ENCODE peak calls at places on chromosomes 13 and 19, in six cellular contexts. K, W, N, Z, B and P are unnamed samples.

GRCh38 chr19:5006821-5007220 is 37.9 kb downstream of the KDM4B start:
- DNase-seq in K (no peak), W (no peak), N (no peak), Z (no peak), B (no peak), P (no peak)

GRCh38 chr13:20525144-20525600 is 485 bp downstream of the CRYL1 start:
- DNase-seq in K (peak; percentile 22), W (peak; percentile 7), N (no peak), Z (no peak), B (peak; percentile 45), P (no peak)

GRCh38 chr19:33728141-33728540 is 68.5 kb upstream of the KCTD15 start:
- DNase-seq in K (no peak), W (no peak), N (no peak), Z (no peak), B (no peak), P (no peak)

GRCh38 chr19:459724-460511 is 915 bp downstream of the SHC2 start:
- DNase-seq in K (peak; percentile 37), W (peak; percentile 20), N (no peak), Z (no peak), B (peak; percentile 73), P (no peak)

GRCh38 chr13:31807090-31807541 is 67.8 kb downstream of the RXFP2 start:
- DNase-seq in K (no peak), W (peak; percentile 42), N (no peak), Z (no peak), B (no peak), P (peak; percentile 22)

GRCh38 chr13:107743100-107743499 is 472.2 kb downstream of the LIG4 start:
- DNase-seq in K (no peak), W (no peak), N (no peak), Z (no peak), B (no peak), P (no peak)

GRCh38 chr19:2394054-2394668 is 33.2 kb downstream of the TIMM13 start:
- DNase-seq in K (peak; percentile 19), W (no peak), N (no peak), Z (no peak), B (no peak), P (no peak)

GRCh38 chr19:30151081-30151480 is 209.0 kb downstream of the URI1 start:
- DNase-seq in K (no peak), W (no peak), N (no peak), Z (no peak), B (no peak), P (no peak)

GRCh38 chr13:83996415-83996814 is 114.1 kb upstream of the SLITRK1 start:
- DNase-seq in K (no peak), W (no peak), N (no peak), Z (no peak), B (no peak), P (no peak)

GRCh38 chr13:57438072-57438471 is 193.5 kb upstream of the PCDH17 start:
- DNase-seq in K (no peak), W (no peak), N (no peak), Z (no peak), B (no peak), P (no peak)

GRCh38 chr13:77429320-77430142 is 102.6 kb upstream of the MYCBP2 start:
- DNase-seq in K (peak; percentile 41), W (no peak), N (no peak), Z (no peak), B (no peak), P (no peak)

GRCh38 chr19:57560049-57560491 is 407 bp upstream of the ZNF550 start:
- DNase-seq in K (peak; percentile 93), W (peak; percentile 63), N (no peak), Z (no peak), B (peak; percentile 34), P (peak; percentile 29)

GRCh38 chr19:29106353-29106885 is 106.5 kb downstream of the UQCRFS1 start:
- DNase-seq in K (no peak), W (no peak), N (no peak), Z (no peak), B (no peak), P (no peak)

GRCh38 chr19:45952691-45953505 is 20.8 kb downstream of the NOVA2 start:
- DNase-seq in K (peak; percentile 58), W (peak; percentile 70), N (no peak), Z (no peak), B (no peak), P (peak; percentile 22)

GRCh38 chr19:3684817-3685410 is 15.4 kb downstream of the PIP5K1C start:
- DNase-seq in K (no peak), W (no peak), N (no peak), Z (no peak), B (no peak), P (no peak)

GRCh38 chr13:35349673-35350278 is 126.7 kb downstream of the MAB21L1 start:
- DNase-seq in K (no peak), W (peak; percentile 15), N (no peak), Z (no peak), B (no peak), P (peak; percentile 58)

GRCh38 chr19:3618144-3618810 is 8.3 kb downstream of the CACTIN start:
- DNase-seq in K (peak; percentile 58), W (peak; percentile 60), N (peak; percentile 31), Z (no peak), B (peak; percentile 58), P (no peak)

GRCh38 chr13:109700176-109700575 is 86.2 kb downstream of the IRS2 start:
- DNase-seq in K (peak; percentile 28), W (peak; percentile 94), N (no peak), Z (peak; percentile 43), B (no peak), P (peak; percentile 76)

GRCh38 chr19:3479177-3479818 is 1.0 kb downstream of the SMIM24 start:
- DNase-seq in K (peak; percentile 45), W (no peak), N (no peak), Z (no peak), B (no peak), P (no peak)

GRCh38 chr13:79680485-79680884 is 199.5 kb downstream of the NDFIP2 start:
- DNase-seq in K (no peak), W (no peak), N (no peak), Z (no peak), B (no peak), P (no peak)

GRCh38 chr19:17031741-17032140 is 5.1 kb upstream of the CPAMD8 start:
- DNase-seq in K (no peak), W (no peak), N (no peak), Z (no peak), B (no peak), P (no peak)

GRCh38 chr13:67077132-67077531 is 153.0 kb downstream of the PCDH9 start:
- DNase-seq in K (no peak), W (no peak), N (no peak), Z (no peak), B (no peak), P (no peak)

GRCh38 chr19:53552001-53552721 is 14.2 kb downstream of the ZNF331 start:
- DNase-seq in K (no peak), W (no peak), N (no peak), Z (no peak), B (no peak), P (no peak)

GRCh38 chr13:112885782-112886268 is 83.2 kb upstream of the MCF2L start:
- DNase-seq in K (peak; percentile 90), W (peak; percentile 91), N (no peak), Z (peak; percentile 38), B (no peak), P (peak; percentile 84)

GRCh38 chr19:44626067-44626624 is 12.8 kb downstream of the IGSF23 start:
- DNase-seq in K (peak; percentile 99), W (peak; percentile 90), N (no peak), Z (peak; percentile 88), B (no peak), P (peak; percentile 99)

GRCh38 chr19:42477117-42477516 is 34.4 kb upstream of the CXCL17 start:
- DNase-seq in K (no peak), W (no peak), N (no peak), Z (no peak), B (no peak), P (no peak)

GRCh38 chr13:37495046-37495445 is 103.5 kb downstream of the POSTN start:
- DNase-seq in K (peak; percentile 73), W (peak; percentile 38), N (no peak), Z (no peak), B (no peak), P (peak; percentile 71)

GRCh38 chr13:76754414-76754813 is 131.8 kb downstream of the KCTD12 start:
- DNase-seq in K (no peak), W (peak; percentile 93), N (no peak), Z (peak; percentile 44), B (no peak), P (peak; percentile 15)

GRCh38 chr19:21094347-21095025 is 12.5 kb downstream of the ZNF714 start:
- DNase-seq in K (no peak), W (no peak), N (no peak), Z (no peak), B (no peak), P (peak; percentile 19)

GRCh38 chr19:47013041-47013517 is 6.6 kb upstream of the NPAS1 start:
- DNase-seq in K (peak; percentile 81), W (peak; percentile 75), N (peak; percentile 47), Z (peak; percentile 38), B (peak; percentile 85), P (peak; percentile 21)

GRCh38 chr19:48510421-48511268 is 990 bp downstream of the LMTK3 start:
- DNase-seq in K (peak; percentile 64), W (peak; percentile 57), N (peak; percentile 62), Z (no peak), B (peak; percentile 91), P (peak; percentile 31)

GRCh38 chr19:18991468-18991867 is 41.8 kb downstream of the SUGP2 start:
- DNase-seq in K (no peak), W (no peak), N (no peak), Z (no peak), B (no peak), P (no peak)

GRCh38 chr13:99415014-99415650 is 86.1 kb upstream of the TM9SF2 start:
- DNase-seq in K (no peak), W (no peak), N (no peak), Z (no peak), B (no peak), P (no peak)

GRCh38 chr13:48579167-48579918 is 46.5 kb upstream of the RCBTB2 start:
- DNase-seq in K (no peak), W (no peak), N (no peak), Z (no peak), B (no peak), P (no peak)

GRCh38 chr19:23823952-23824389 is 65.3 kb upstream of the ZNF681 start:
- DNase-seq in K (no peak), W (no peak), N (no peak), Z (no peak), B (no peak), P (peak; percentile 6)

GRCh38 chr19:13506550-13506878 is 235 bp upstream of the CACNA1A start:
- DNase-seq in K (no peak), W (peak; percentile 16), N (no peak), Z (no peak), B (peak; percentile 47), P (no peak)

GRCh38 chr19:53394522-53394973 is 401 bp upstream of the ZNF765 start:
- DNase-seq in K (peak; percentile 79), W (no peak), N (no peak), Z (no peak), B (peak; percentile 44), P (no peak)

GRCh38 chr19:56547535-56547934 is 8.8 kb downstream of the ZFP28 start:
- DNase-seq in K (no peak), W (no peak), N (no peak), Z (no peak), B (no peak), P (no peak)

GRCh38 chr13:49373699-49374098 is 70.2 kb downstream of the CAB39L start:
- DNase-seq in K (peak; percentile 64), W (peak; percentile 35), N (no peak), Z (no peak), B (no peak), P (no peak)